ENCODE peak calls at places on chromosomes 2 and 18, in nine cellular contexts. One of them, this sample, is unnamed.

GRCh38 chr18:34659579-34660517 is 50.2 kb upstream of the DTNA start:
- DNase-seq in activated T-helper 1 cell treated with Interleukin-2 at 50 U/mL for 16 hours: no peak
- DNase-seq in cardiac fibroblast: peak; percentile 98
- DNase-seq in dermis blood vessel endothelial cell: peak; percentile 98
- DNase-seq in BE2C: peak; percentile 64
- DNase-seq in activated naive CD4-positive, alpha-beta T cell treated with anti-CD3 and anti-CD28 coated beads, Interleukin-2, amount 10 ng/mL, durations not matched to agents 7 days and 5 days: no peak
- DNase-seq in spleen: peak; percentile 73
- DNase-seq in AG20443: peak; percentile 94
- DNase-seq in neural crest cell: peak; percentile 41
- DNase-seq in this sample: peak; percentile 91

GRCh38 chr18:23442958-23443357 is 10.1 kb upstream of the RIOK3 start:
- DNase-seq in dermis blood vessel endothelial cell: no peak
- DNase-seq in activated naive CD4-positive, alpha-beta T cell treated with anti-CD3 and anti-CD28 coated beads, Interleukin-2, amount 10 ng/mL, durations not matched to agents 7 days and 5 days: no peak
- DNase-seq in neural crest cell: no peak
- DNase-seq in spleen: no peak
- DNase-seq in AG20443: no peak
- DNase-seq in cardiac fibroblast: no peak
- DNase-seq in BE2C: no peak
- DNase-seq in activated T-helper 1 cell treated with Interleukin-2 at 50 U/mL for 16 hours: no peak
- DNase-seq in this sample: no peak

GRCh38 chr2:3827673-3828575 is 124.5 kb downstream of the DCDC2C start:
- DNase-seq in activated naive CD4-positive, alpha-beta T cell treated with anti-CD3 and anti-CD28 coated beads, Interleukin-2, amount 10 ng/mL, durations not matched to agents 7 days and 5 days: peak; percentile 27
- DNase-seq in BE2C: peak; percentile 53
- DNase-seq in AG20443: no peak
- DNase-seq in cardiac fibroblast: peak; percentile 37
- DNase-seq in neural crest cell: peak; percentile 18
- DNase-seq in dermis blood vessel endothelial cell: peak; percentile 50
- DNase-seq in activated T-helper 1 cell treated with Interleukin-2 at 50 U/mL for 16 hours: no peak
- DNase-seq in spleen: no peak
- DNase-seq in this sample: no peak

GRCh38 chr18:63263444-63263843 is 56.1 kb downstream of the BCL2 start:
- DNase-seq in BE2C: no peak
- DNase-seq in dermis blood vessel endothelial cell: no peak
- DNase-seq in cardiac fibroblast: no peak
- DNase-seq in neural crest cell: no peak
- DNase-seq in spleen: no peak
- DNase-seq in AG20443: no peak
- DNase-seq in activated naive CD4-positive, alpha-beta T cell treated with anti-CD3 and anti-CD28 coated beads, Interleukin-2, amount 10 ng/mL, durations not matched to agents 7 days and 5 days: no peak
- DNase-seq in activated T-helper 1 cell treated with Interleukin-2 at 50 U/mL for 16 hours: no peak
- DNase-seq in this sample: no peak

GRCh38 chr2:12456293-12457151 is 260.2 kb upstream of the TRIB2 start:
- DNase-seq in neural crest cell: no peak
- DNase-seq in dermis blood vessel endothelial cell: peak; percentile 55
- DNase-seq in spleen: peak; percentile 93
- DNase-seq in AG20443: peak; percentile 95
- DNase-seq in cardiac fibroblast: peak; percentile 100
- DNase-seq in activated T-helper 1 cell treated with Interleukin-2 at 50 U/mL for 16 hours: peak; percentile 42
- DNase-seq in BE2C: no peak
- DNase-seq in activated naive CD4-positive, alpha-beta T cell treated with anti-CD3 and anti-CD28 coated beads, Interleukin-2, amount 10 ng/mL, durations not matched to agents 7 days and 5 days: peak; percentile 74
- DNase-seq in this sample: peak; percentile 98

GRCh38 chr2:204110250-204111183 is 174.0 kb downstream of the ICOS start:
- DNase-seq in neural crest cell: no peak
- DNase-seq in AG20443: peak; percentile 48
- DNase-seq in activated naive CD4-positive, alpha-beta T cell treated with anti-CD3 and anti-CD28 coated beads, Interleukin-2, amount 10 ng/mL, durations not matched to agents 7 days and 5 days: peak; percentile 86
- DNase-seq in BE2C: no peak
- DNase-seq in activated T-helper 1 cell treated with Interleukin-2 at 50 U/mL for 16 hours: peak; percentile 31
- DNase-seq in cardiac fibroblast: peak; percentile 18
- DNase-seq in dermis blood vessel endothelial cell: peak; percentile 90
- DNase-seq in spleen: peak; percentile 79
- DNase-seq in this sample: no peak

GRCh38 chr2:111617804-111618576 is 266.0 kb downstream of the ANAPC1 start:
- DNase-seq in activated naive CD4-positive, alpha-beta T cell treated with anti-CD3 and anti-CD28 coated beads, Interleukin-2, amount 10 ng/mL, durations not matched to agents 7 days and 5 days: no peak
- DNase-seq in spleen: no peak
- DNase-seq in activated T-helper 1 cell treated with Interleukin-2 at 50 U/mL for 16 hours: no peak
- DNase-seq in BE2C: no peak
- DNase-seq in neural crest cell: no peak
- DNase-seq in cardiac fibroblast: peak; percentile 27
- DNase-seq in AG20443: peak; percentile 37
- DNase-seq in dermis blood vessel endothelial cell: no peak
- DNase-seq in this sample: peak; percentile 86

GRCh38 chr2:56448999-56449431 is 265.2 kb downstream of the CCDC85A start:
- DNase-seq in activated T-helper 1 cell treated with Interleukin-2 at 50 U/mL for 16 hours: no peak
- DNase-seq in neural crest cell: no peak
- DNase-seq in BE2C: no peak
- DNase-seq in spleen: no peak
- DNase-seq in cardiac fibroblast: no peak
- DNase-seq in activated naive CD4-positive, alpha-beta T cell treated with anti-CD3 and anti-CD28 coated beads, Interleukin-2, amount 10 ng/mL, durations not matched to agents 7 days and 5 days: no peak
- DNase-seq in AG20443: peak; percentile 16
- DNase-seq in dermis blood vessel endothelial cell: no peak
- DNase-seq in this sample: no peak

GRCh38 chr2:55351672-55352071 is 68.0 kb downstream of the CCDC88A start:
- DNase-seq in cardiac fibroblast: no peak
- DNase-seq in BE2C: no peak
- DNase-seq in dermis blood vessel endothelial cell: no peak
- DNase-seq in activated T-helper 1 cell treated with Interleukin-2 at 50 U/mL for 16 hours: no peak
- DNase-seq in neural crest cell: no peak
- DNase-seq in spleen: no peak
- DNase-seq in AG20443: no peak
- DNase-seq in activated naive CD4-positive, alpha-beta T cell treated with anti-CD3 and anti-CD28 coated beads, Interleukin-2, amount 10 ng/mL, durations not matched to agents 7 days and 5 days: no peak
- DNase-seq in this sample: no peak

GRCh38 chr2:43233218-43234212 is 7.1 kb upstream of the ZFP36L2 start:
- DNase-seq in AG20443: no peak
- DNase-seq in BE2C: no peak
- DNase-seq in spleen: no peak
- DNase-seq in neural crest cell: no peak
- DNase-seq in activated naive CD4-positive, alpha-beta T cell treated with anti-CD3 and anti-CD28 coated beads, Interleukin-2, amount 10 ng/mL, durations not matched to agents 7 days and 5 days: no peak
- DNase-seq in cardiac fibroblast: no peak
- DNase-seq in activated T-helper 1 cell treated with Interleukin-2 at 50 U/mL for 16 hours: no peak
- DNase-seq in dermis blood vessel endothelial cell: no peak
- DNase-seq in this sample: no peak

GRCh38 chr2:165105911-165106310 is 97.9 kb downstream of the SCN3A start:
- DNase-seq in activated naive CD4-positive, alpha-beta T cell treated with anti-CD3 and anti-CD28 coated beads, Interleukin-2, amount 10 ng/mL, durations not matched to agents 7 days and 5 days: no peak
- DNase-seq in cardiac fibroblast: peak; percentile 9
- DNase-seq in dermis blood vessel endothelial cell: no peak
- DNase-seq in neural crest cell: no peak
- DNase-seq in activated T-helper 1 cell treated with Interleukin-2 at 50 U/mL for 16 hours: no peak
- DNase-seq in BE2C: no peak
- DNase-seq in spleen: no peak
- DNase-seq in AG20443: no peak
- DNase-seq in this sample: no peak

GRCh38 chr2:223594259-223594658 is 7.9 kb downstream of the SCG2 start:
- DNase-seq in activated naive CD4-positive, alpha-beta T cell treated with anti-CD3 and anti-CD28 coated beads, Interleukin-2, amount 10 ng/mL, durations not matched to agents 7 days and 5 days: no peak
- DNase-seq in dermis blood vessel endothelial cell: no peak
- DNase-seq in activated T-helper 1 cell treated with Interleukin-2 at 50 U/mL for 16 hours: no peak
- DNase-seq in spleen: no peak
- DNase-seq in AG20443: no peak
- DNase-seq in BE2C: peak; percentile 74
- DNase-seq in cardiac fibroblast: no peak
- DNase-seq in neural crest cell: no peak
- DNase-seq in this sample: no peak

GRCh38 chr2:28956890-28957289 is 24.2 kb upstream of the TOGARAM2 start:
- DNase-seq in AG20443: no peak
- DNase-seq in neural crest cell: peak; percentile 29
- DNase-seq in cardiac fibroblast: peak; percentile 49
- DNase-seq in activated naive CD4-positive, alpha-beta T cell treated with anti-CD3 and anti-CD28 coated beads, Interleukin-2, amount 10 ng/mL, durations not matched to agents 7 days and 5 days: no peak
- DNase-seq in dermis blood vessel endothelial cell: peak; percentile 27
- DNase-seq in activated T-helper 1 cell treated with Interleukin-2 at 50 U/mL for 16 hours: no peak
- DNase-seq in spleen: no peak
- DNase-seq in BE2C: peak; percentile 37
- DNase-seq in this sample: no peak

GRCh38 chr2:33873206-33873605 is 274.1 kb upstream of the FAM98A start:
- DNase-seq in AG20443: no peak
- DNase-seq in BE2C: no peak
- DNase-seq in neural crest cell: no peak
- DNase-seq in cardiac fibroblast: no peak
- DNase-seq in spleen: no peak
- DNase-seq in activated T-helper 1 cell treated with Interleukin-2 at 50 U/mL for 16 hours: no peak
- DNase-seq in dermis blood vessel endothelial cell: no peak
- DNase-seq in activated naive CD4-positive, alpha-beta T cell treated with anti-CD3 and anti-CD28 coated beads, Interleukin-2, amount 10 ng/mL, durations not matched to agents 7 days and 5 days: no peak
- DNase-seq in this sample: no peak

GRCh38 chr2:69010437-69011194 is 2.4 kb upstream of the ANTXR1 start:
- DNase-seq in BE2C: no peak
- DNase-seq in activated naive CD4-positive, alpha-beta T cell treated with anti-CD3 and anti-CD28 coated beads, Interleukin-2, amount 10 ng/mL, durations not matched to agents 7 days and 5 days: no peak
- DNase-seq in spleen: no peak
- DNase-seq in AG20443: no peak
- DNase-seq in neural crest cell: no peak
- DNase-seq in activated T-helper 1 cell treated with Interleukin-2 at 50 U/mL for 16 hours: no peak
- DNase-seq in dermis blood vessel endothelial cell: no peak
- DNase-seq in cardiac fibroblast: no peak
- DNase-seq in this sample: no peak

GRCh38 chr2:27496357-27497287 is at the start of gene GCKR:
- DNase-seq in BE2C: no peak
- DNase-seq in cardiac fibroblast: peak; percentile 53
- DNase-seq in activated T-helper 1 cell treated with Interleukin-2 at 50 U/mL for 16 hours: no peak
- DNase-seq in dermis blood vessel endothelial cell: peak; percentile 7
- DNase-seq in activated naive CD4-positive, alpha-beta T cell treated with anti-CD3 and anti-CD28 coated beads, Interleukin-2, amount 10 ng/mL, durations not matched to agents 7 days and 5 days: no peak
- DNase-seq in neural crest cell: no peak
- DNase-seq in spleen: no peak
- DNase-seq in AG20443: peak; percentile 67
- DNase-seq in this sample: no peak

GRCh38 chr2:190635781-190636180 is 13.1 kb upstream of the NAB1 start:
- DNase-seq in neural crest cell: no peak
- DNase-seq in dermis blood vessel endothelial cell: no peak
- DNase-seq in activated T-helper 1 cell treated with Interleukin-2 at 50 U/mL for 16 hours: no peak
- DNase-seq in spleen: no peak
- DNase-seq in cardiac fibroblast: no peak
- DNase-seq in BE2C: no peak
- DNase-seq in activated naive CD4-positive, alpha-beta T cell treated with anti-CD3 and anti-CD28 coated beads, Interleukin-2, amount 10 ng/mL, durations not matched to agents 7 days and 5 days: no peak
- DNase-seq in AG20443: no peak
- DNase-seq in this sample: no peak

GRCh38 chr2:113024730-113025129 is 19.5 kb downstream of the IL36A start:
- DNase-seq in BE2C: no peak
- DNase-seq in neural crest cell: no peak
- DNase-seq in dermis blood vessel endothelial cell: no peak
- DNase-seq in spleen: no peak
- DNase-seq in activated naive CD4-positive, alpha-beta T cell treated with anti-CD3 and anti-CD28 coated beads, Interleukin-2, amount 10 ng/mL, durations not matched to agents 7 days and 5 days: no peak
- DNase-seq in cardiac fibroblast: no peak
- DNase-seq in AG20443: no peak
- DNase-seq in activated T-helper 1 cell treated with Interleukin-2 at 50 U/mL for 16 hours: no peak
- DNase-seq in this sample: no peak

GRCh38 chr2:37454851-37455762 is 110.7 kb downstream of the QPCT start:
- DNase-seq in activated T-helper 1 cell treated with Interleukin-2 at 50 U/mL for 16 hours: no peak
- DNase-seq in cardiac fibroblast: peak; percentile 91
- DNase-seq in spleen: no peak
- DNase-seq in BE2C: no peak
- DNase-seq in AG20443: peak; percentile 46
- DNase-seq in dermis blood vessel endothelial cell: peak; percentile 95
- DNase-seq in activated naive CD4-positive, alpha-beta T cell treated with anti-CD3 and anti-CD28 coated beads, Interleukin-2, amount 10 ng/mL, durations not matched to agents 7 days and 5 days: no peak
- DNase-seq in neural crest cell: no peak
- DNase-seq in this sample: peak; percentile 82

GRCh38 chr2:70489165-70489564 is 64.5 kb downstream of the TGFA start:
- DNase-seq in dermis blood vessel endothelial cell: no peak
- DNase-seq in spleen: no peak
- DNase-seq in AG20443: no peak
- DNase-seq in cardiac fibroblast: no peak
- DNase-seq in activated naive CD4-positive, alpha-beta T cell treated with anti-CD3 and anti-CD28 coated beads, Interleukin-2, amount 10 ng/mL, durations not matched to agents 7 days and 5 days: no peak
- DNase-seq in activated T-helper 1 cell treated with Interleukin-2 at 50 U/mL for 16 hours: no peak
- DNase-seq in neural crest cell: no peak
- DNase-seq in BE2C: no peak
- DNase-seq in this sample: no peak

GRCh38 chr18:42413870-42414269 is 458.8 kb downstream of the PIK3C3 start:
- DNase-seq in dermis blood vessel endothelial cell: no peak
- DNase-seq in activated T-helper 1 cell treated with Interleukin-2 at 50 U/mL for 16 hours: no peak
- DNase-seq in AG20443: peak; percentile 10
- DNase-seq in neural crest cell: no peak
- DNase-seq in cardiac fibroblast: peak; percentile 84
- DNase-seq in activated naive CD4-positive, alpha-beta T cell treated with anti-CD3 and anti-CD28 coated beads, Interleukin-2, amount 10 ng/mL, durations not matched to agents 7 days and 5 days: no peak
- DNase-seq in spleen: no peak
- DNase-seq in BE2C: no peak
- DNase-seq in this sample: peak; percentile 62

GRCh38 chr2:101697124-101697793 is at the start of gene MAP4K4:
- DNase-seq in activated naive CD4-positive, alpha-beta T cell treated with anti-CD3 and anti-CD28 coated beads, Interleukin-2, amount 10 ng/mL, durations not matched to agents 7 days and 5 days: peak; percentile 89
- DNase-seq in dermis blood vessel endothelial cell: peak; percentile 81
- DNase-seq in neural crest cell: peak; percentile 61
- DNase-seq in spleen: peak; percentile 95
- DNase-seq in BE2C: peak; percentile 66
- DNase-seq in activated T-helper 1 cell treated with Interleukin-2 at 50 U/mL for 16 hours: peak; percentile 65
- DNase-seq in AG20443: peak; percentile 92
- DNase-seq in cardiac fibroblast: peak; percentile 87
- DNase-seq in this sample: peak; percentile 81

GRCh38 chr18:75276813-75277628 is 66.4 kb downstream of the TSHZ1 start:
- DNase-seq in activated naive CD4-positive, alpha-beta T cell treated with anti-CD3 and anti-CD28 coated beads, Interleukin-2, amount 10 ng/mL, durations not matched to agents 7 days and 5 days: no peak
- DNase-seq in activated T-helper 1 cell treated with Interleukin-2 at 50 U/mL for 16 hours: no peak
- DNase-seq in AG20443: peak; percentile 71
- DNase-seq in neural crest cell: no peak
- DNase-seq in dermis blood vessel endothelial cell: peak; percentile 63
- DNase-seq in cardiac fibroblast: no peak
- DNase-seq in spleen: no peak
- DNase-seq in BE2C: no peak
- DNase-seq in this sample: no peak

GRCh38 chr2:133993160-133993559 is 260.7 kb upstream of the MGAT5 start:
- DNase-seq in activated T-helper 1 cell treated with Interleukin-2 at 50 U/mL for 16 hours: no peak
- DNase-seq in neural crest cell: no peak
- DNase-seq in cardiac fibroblast: no peak
- DNase-seq in AG20443: no peak
- DNase-seq in activated naive CD4-positive, alpha-beta T cell treated with anti-CD3 and anti-CD28 coated beads, Interleukin-2, amount 10 ng/mL, durations not matched to agents 7 days and 5 days: no peak
- DNase-seq in spleen: no peak
- DNase-seq in dermis blood vessel endothelial cell: no peak
- DNase-seq in BE2C: no peak
- DNase-seq in this sample: no peak

GRCh38 chr2:191666241-191666640 is 11.7 kb upstream of the NABP1 start:
- DNase-seq in spleen: no peak
- DNase-seq in AG20443: no peak
- DNase-seq in dermis blood vessel endothelial cell: no peak
- DNase-seq in neural crest cell: no peak
- DNase-seq in cardiac fibroblast: no peak
- DNase-seq in activated T-helper 1 cell treated with Interleukin-2 at 50 U/mL for 16 hours: no peak
- DNase-seq in activated naive CD4-positive, alpha-beta T cell treated with anti-CD3 and anti-CD28 coated beads, Interleukin-2, amount 10 ng/mL, durations not matched to agents 7 days and 5 days: no peak
- DNase-seq in BE2C: no peak
- DNase-seq in this sample: peak; percentile 49

GRCh38 chr2:241984271-241984655 is 114.7 kb downstream of the RTP5 start:
- DNase-seq in dermis blood vessel endothelial cell: no peak
- DNase-seq in activated naive CD4-positive, alpha-beta T cell treated with anti-CD3 and anti-CD28 coated beads, Interleukin-2, amount 10 ng/mL, durations not matched to agents 7 days and 5 days: no peak
- DNase-seq in cardiac fibroblast: no peak
- DNase-seq in activated T-helper 1 cell treated with Interleukin-2 at 50 U/mL for 16 hours: no peak
- DNase-seq in AG20443: no peak
- DNase-seq in BE2C: no peak
- DNase-seq in spleen: peak; percentile 38
- DNase-seq in neural crest cell: no peak
- DNase-seq in this sample: no peak

GRCh38 chr2:46967990-46968647 is 52.5 kb upstream of the MCFD2 start:
- DNase-seq in AG20443: peak; percentile 93
- DNase-seq in activated T-helper 1 cell treated with Interleukin-2 at 50 U/mL for 16 hours: no peak
- DNase-seq in neural crest cell: no peak
- DNase-seq in dermis blood vessel endothelial cell: peak; percentile 70
- DNase-seq in BE2C: no peak
- DNase-seq in spleen: no peak
- DNase-seq in cardiac fibroblast: peak; percentile 93
- DNase-seq in activated naive CD4-positive, alpha-beta T cell treated with anti-CD3 and anti-CD28 coated beads, Interleukin-2, amount 10 ng/mL, durations not matched to agents 7 days and 5 days: no peak
- DNase-seq in this sample: peak; percentile 92

GRCh38 chr2:239310401-239311061 is 90.3 kb downstream of the HDAC4 start:
- DNase-seq in cardiac fibroblast: no peak
- DNase-seq in AG20443: no peak
- DNase-seq in activated naive CD4-positive, alpha-beta T cell treated with anti-CD3 and anti-CD28 coated beads, Interleukin-2, amount 10 ng/mL, durations not matched to agents 7 days and 5 days: peak; percentile 8
- DNase-seq in dermis blood vessel endothelial cell: no peak
- DNase-seq in BE2C: no peak
- DNase-seq in activated T-helper 1 cell treated with Interleukin-2 at 50 U/mL for 16 hours: no peak
- DNase-seq in spleen: peak; percentile 55
- DNase-seq in neural crest cell: no peak
- DNase-seq in this sample: no peak